ENCODE peak calls at places on chromosome 20, in six cellular contexts. W is sigmoid colon, H is astrocyte, M is cardiac muscle cell, R is Panc1, Z is HL-60. L is an unnamed sample.

GRCh38 chr20:25496968-25497401 is 88.3 kb downstream of the NINL start:
- DNase-seq in R (peak; percentile 64), H (peak; percentile 31), Z (no peak), M (no peak), W (no peak), L (no peak)

GRCh38 chr20:3898639-3899038 is 9.5 kb downstream of the PANK2 start:
- DNase-seq in Z (no peak), M (no peak), W (no peak), R (no peak), H (no peak), L (no peak)

GRCh38 chr20:57051096-57051495 is 215.3 kb downstream of the BMP7 start:
- DNase-seq in R (no peak), M (no peak), Z (no peak), W (peak; percentile 13), H (no peak), L (no peak)

GRCh38 chr20:40922865-40923264 is 105.8 kb upstream of the TOP1 start:
- DNase-seq in W (no peak), R (no peak), H (no peak), M (no peak), Z (no peak), L (no peak)

GRCh38 chr20:51584737-51585136 is 42.2 kb upstream of the NFATC2 start:
- DNase-seq in H (no peak), W (no peak), R (no peak), Z (peak; percentile 10), M (no peak), L (no peak)

GRCh38 chr20:24909086-24909780 is 39.8 kb upstream of the CST7 start:
- DNase-seq in M (no peak), Z (no peak), R (no peak), W (no peak), H (no peak), L (no peak)

GRCh38 chr20:8210749-8211148 is 78.7 kb downstream of the PLCB1 start:
- DNase-seq in R (no peak), W (no peak), H (no peak), M (no peak), Z (no peak), L (no peak)

GRCh38 chr20:38633577-38634093 is 32.0 kb downstream of the ARHGAP40 start:
- DNase-seq in W (no peak), R (no peak), M (peak; percentile 51), Z (peak; percentile 62), H (no peak), L (peak; percentile 45)

GRCh38 chr20:37933797-37934633 is 31.1 kb downstream of the VSTM2L start:
- DNase-seq in W (no peak), Z (no peak), R (no peak), M (no peak), H (no peak), L (no peak)

GRCh38 chr20:818001-818664 is 15.4 kb upstream of the FAM110A start:
- DNase-seq in Z (no peak), W (no peak), H (no peak), R (no peak), M (no peak), L (no peak)

GRCh38 chr20:1083431-1084080 is 34.8 kb upstream of the PSMF1 start:
- DNase-seq in Z (no peak), H (no peak), M (no peak), R (no peak), W (no peak), L (no peak)

GRCh38 chr20:63434599-63435378 is 37.7 kb downstream of the KCNQ2 start:
- DNase-seq in H (peak; percentile 11), W (no peak), Z (peak; percentile 74), M (peak; percentile 47), R (peak; percentile 77), L (peak; percentile 30)

GRCh38 chr20:24134284-24134683 is 145.7 kb upstream of the GGTLC1 start:
- DNase-seq in H (no peak), R (no peak), W (peak; percentile 43), Z (peak; percentile 82), M (no peak), L (no peak)

GRCh38 chr20:25217161-25218108 is 21.9 kb downstream of the ENTPD6 start:
- DNase-seq in W (no peak), H (no peak), M (no peak), R (no peak), Z (no peak), L (no peak)

GRCh38 chr20:52230406-52230805 is 38.8 kb upstream of the ZFP64 start:
- DNase-seq in M (peak; percentile 47), H (no peak), R (no peak), Z (no peak), W (no peak), L (no peak)

GRCh38 chr20:37539956-37540455 is 12.3 kb upstream of the BLCAP start:
- DNase-seq in Z (no peak), M (no peak), R (no peak), W (no peak), H (no peak), L (no peak)

GRCh38 chr20:53773792-53774371 is 180.2 kb upstream of the ZNF217 start:
- DNase-seq in H (peak; percentile 98), R (peak; percentile 81), W (no peak), M (peak; percentile 88), Z (no peak), L (peak; percentile 99)

GRCh38 chr20:54377992-54378773 is 97.2 kb upstream of the DOK5 start:
- DNase-seq in W (no peak), M (no peak), Z (no peak), R (no peak), H (no peak), L (no peak)

GRCh38 chr20:42530855-42531674 is 658.6 kb downstream of the PTPRT start:
- DNase-seq in R (peak; percentile 25), M (peak; percentile 24), Z (peak; percentile 5), H (no peak), W (no peak), L (no peak)

GRCh38 chr20:8019178-8019997 is at the start of gene TMX4:
- DNase-seq in Z (peak; percentile 99), R (peak; percentile 63), W (peak; percentile 99), M (peak; percentile 99), H (peak; percentile 91), L (peak; percentile 94)

GRCh38 chr20:13930246-13930645 is 60.2 kb downstream of the SEL1L2 start:
- DNase-seq in Z (no peak), R (no peak), H (no peak), M (no peak), W (no peak), L (peak; percentile 30)

GRCh38 chr20:7113577-7114466 is 346.3 kb downstream of the BMP2 start:
- DNase-seq in Z (no peak), H (peak; percentile 8), W (no peak), M (peak; percentile 61), R (peak; percentile 18), L (no peak)

GRCh38 chr20:38853759-38854158 is 48.3 kb downstream of the PPP1R16B start:
- DNase-seq in H (no peak), M (no peak), R (no peak), W (no peak), Z (no peak), L (no peak)

DNA sequence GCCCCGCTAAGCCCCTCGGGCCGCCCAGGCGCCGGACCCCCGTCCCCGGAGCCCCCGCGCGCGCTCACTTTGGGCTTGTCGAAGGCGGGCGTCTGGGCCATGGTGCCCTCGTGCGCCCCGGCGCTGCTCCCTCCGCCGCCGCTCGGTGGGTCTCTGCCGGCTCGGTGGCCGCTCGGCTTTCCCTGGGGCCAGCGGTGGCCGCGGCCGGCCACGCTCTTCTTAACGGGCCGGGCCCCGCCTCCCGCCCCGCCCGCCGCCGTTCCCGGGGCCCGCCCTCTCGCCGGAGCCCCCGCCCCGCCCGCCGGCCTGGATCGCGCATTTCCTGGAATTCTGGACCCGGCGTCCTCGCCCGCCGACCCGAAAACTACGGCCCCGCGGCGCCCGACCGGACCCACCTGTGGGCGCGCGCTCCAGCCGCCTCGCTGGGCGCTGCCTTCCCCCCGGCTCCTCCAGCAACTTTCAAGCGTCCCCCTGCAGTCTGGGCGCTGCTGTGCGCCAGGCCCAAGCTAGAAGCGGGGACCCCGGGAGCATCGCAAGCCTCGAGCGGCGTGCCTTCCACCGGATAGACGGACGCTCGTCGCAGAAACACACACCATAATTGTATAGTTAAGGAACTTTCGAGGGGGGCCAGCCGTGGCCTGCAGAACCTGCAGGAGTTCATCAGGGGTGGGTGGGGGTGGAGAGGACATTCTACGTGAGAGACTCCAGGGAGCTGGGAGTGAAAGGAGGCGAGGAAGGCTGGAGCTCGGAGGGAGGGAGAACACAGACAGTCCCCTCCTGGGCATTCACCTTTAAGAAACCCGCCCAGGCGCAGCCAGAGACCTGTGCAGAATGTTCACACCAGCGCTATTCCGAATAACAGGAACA is at the start of gene ADA:
- DNase-seq in W (peak; percentile 81), M (peak; percentile 63), R (no peak), H (peak; percentile 15), Z (peak; percentile 32), L (no peak)
- TF ChIP-seq CTCF in W (no peak), M (peak; percentile 11), R (no peak), H (no peak), Z (no peak), L (peak; percentile 18)

DNA sequence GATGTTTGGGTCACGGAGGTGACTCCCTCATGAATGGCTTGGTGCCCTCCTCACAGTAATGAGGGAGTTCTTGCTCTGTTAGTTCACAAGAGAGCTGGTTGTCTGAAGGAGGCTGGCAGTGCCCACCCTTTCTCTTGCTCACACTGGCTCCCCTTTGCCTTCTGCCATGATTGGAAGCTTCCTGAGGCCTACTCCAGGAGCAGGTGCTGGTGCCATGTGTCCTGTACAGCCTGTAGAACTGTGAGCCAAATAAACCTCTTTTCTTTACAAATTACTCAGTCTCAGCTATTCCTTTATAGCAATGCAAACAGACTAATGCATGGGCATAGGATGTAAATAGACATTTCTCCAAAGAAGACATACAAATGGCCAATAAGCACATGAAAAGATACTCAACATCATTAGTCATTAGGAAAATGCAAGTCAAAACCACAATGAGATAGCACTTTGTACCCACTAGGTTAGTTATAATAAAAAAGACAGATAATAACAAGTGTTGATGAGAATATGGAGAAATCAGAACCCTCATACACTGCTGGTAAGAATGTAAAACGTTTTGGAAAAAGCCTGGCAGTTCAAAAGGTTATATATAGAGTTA is 17.7 kb downstream of the C20orf203 start:
- DNase-seq in H (no peak), M (no peak), R (no peak), W (no peak), Z (no peak), L (no peak)
- TF ChIP-seq CTCF in H (no peak), M (no peak), R (no peak), W (no peak), Z (no peak), L (no peak)

DNA sequence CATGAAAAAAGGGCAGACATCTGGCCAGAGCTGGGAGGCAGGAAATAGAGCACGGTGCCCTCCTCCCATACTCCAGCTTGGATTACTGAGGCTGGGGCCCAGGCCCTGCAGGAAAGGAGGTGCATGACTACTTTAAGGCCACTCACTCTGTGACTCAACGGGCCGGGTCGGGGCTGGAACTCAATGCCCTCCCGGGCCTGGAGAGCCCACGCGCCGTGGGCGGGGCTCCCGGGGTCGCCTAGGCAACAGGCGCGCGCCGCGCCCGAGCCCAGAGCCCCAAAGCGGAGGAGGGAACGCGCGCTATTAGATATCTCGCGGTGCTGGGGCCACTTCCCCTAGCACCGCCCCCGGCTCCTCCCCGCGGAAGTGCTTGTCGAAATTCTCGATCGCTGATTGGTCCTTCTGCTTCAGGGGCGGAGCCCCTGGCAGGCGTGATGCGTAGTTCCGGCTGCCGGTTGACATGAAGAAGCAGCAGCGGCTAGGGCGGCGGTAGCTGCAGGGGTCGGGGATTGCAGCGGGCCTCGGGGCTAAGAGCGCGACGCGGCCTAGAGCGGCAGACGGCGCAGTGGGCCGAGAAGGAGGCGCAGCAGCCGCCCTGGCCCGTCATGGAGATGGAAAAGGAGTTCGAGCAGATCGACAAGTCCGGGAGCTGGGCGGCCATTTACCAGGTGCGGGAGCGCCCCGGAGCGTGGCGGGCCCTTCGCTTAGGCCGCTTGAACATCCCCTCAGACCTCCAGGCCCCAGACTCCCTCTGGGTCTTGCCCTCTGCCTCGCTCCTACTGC is at the start of gene PTPN1:
- DNase-seq in W (peak; percentile 99), H (peak; percentile 94), Z (peak; percentile 98), R (peak; percentile 97), M (peak; percentile 99), L (peak; percentile 99)
- TF ChIP-seq CTCF in W (no peak), H (no peak), Z (no peak), R (no peak), M (no peak), L (peak; percentile 47)

GRCh38 chr20:48949304-48950170 is 28.0 kb downstream of the ARFGEF2 start:
- DNase-seq in Z (no peak), W (no peak), M (no peak), R (no peak), H (no peak), L (no peak)
- TF ChIP-seq CTCF in Z (no peak), W (no peak), M (peak; percentile 5), R (no peak), H (peak; percentile 10), L (peak; percentile 35)